ENCODE peak calls at places on chromosomes 4 and X, in seven cellular contexts. N is astrocyte of the spinal cord, X is Peyer's patch, D is endodermal cell, T is GM12878, G is transverse colon, E is spleen. Y is an unnamed sample.

GRCh38 chrX:12080265-12080664 is 58.0 kb upstream of the FRMPD4 start:
- DNase-seq in E (no peak), G (no peak), N (peak), T (no peak), D (no peak), X (no peak), Y (peak)

GRCh38 chr4:75004755-75005668 is 72.1 kb downstream of the PARM1 start:
- DNase-seq in X (no peak), T (peak), G (no peak), N (peak), D (no peak), E (no peak), Y (no peak)

GRCh38 chr4:18227880-18228279 is 206.3 kb upstream of the LCORL start:
- DNase-seq in T (no peak), X (no peak), D (no peak), E (no peak), N (no peak), G (no peak), Y (no peak)

GRCh38 chr4:99087887-99088484 is 602 bp downstream of the ADH5 start:
- DNase-seq in E (no peak), G (peak), D (no peak), N (peak), X (no peak), T (no peak), Y (peak)

GRCh38 chr4:11415409-11416070 is 13.2 kb downstream of the HS3ST1 start:
- DNase-seq in E (no peak), D (no peak), X (no peak), T (no peak), N (no peak), G (no peak), Y (no peak)

GRCh38 chrX:150765782-150766350 is 72.7 kb downstream of the MTMR1 start:
- DNase-seq in X (no peak), G (no peak), T (no peak), N (no peak), D (peak), E (no peak), Y (no peak)

GRCh38 chr4:8373270-8373972 is 67.1 kb downstream of the ACOX3 start:
- DNase-seq in T (no peak), X (peak), G (no peak), D (no peak), N (no peak), E (no peak), Y (no peak)

GRCh38 chr4:184416913-184417734 is 57.2 kb downstream of the IRF2 start:
- DNase-seq in N (no peak), T (peak), D (no peak), G (peak), E (no peak), X (no peak), Y (peak)

GRCh38 chr4:16227462-16227868 is 1.2 kb upstream of the TAPT1 start:
- DNase-seq in T (no peak), N (peak), G (peak), D (peak), E (peak), X (peak), Y (peak)

GRCh38 chr4:76447326-76447954 is 12.4 kb downstream of the SHROOM3 start:
- DNase-seq in T (no peak), X (no peak), E (no peak), N (peak), D (no peak), G (no peak), Y (peak)

GRCh38 chr4:76087007-76087769 is 12.7 kb downstream of the ART3 start:
- DNase-seq in E (no peak), D (peak), G (peak), X (peak), N (peak), T (no peak), Y (peak)

GRCh38 chr4:1300466-1301455 is 11.1 kb downstream of the MAEA start:
- DNase-seq in N (peak), X (peak), G (peak), T (no peak), E (peak), D (no peak), Y (peak)

GRCh38 chr4:44221407-44221806 is 227.2 kb downstream of the KCTD8 start:
- DNase-seq in N (no peak), T (no peak), E (no peak), X (no peak), G (no peak), D (no peak), Y (peak)

GRCh38 chr4:93646225-93646930 is 182.2 kb upstream of the ATOH1 start:
- DNase-seq in T (no peak), D (no peak), E (no peak), G (no peak), X (no peak), N (no peak), Y (no peak)

GRCh38 chrX:9396930-9397329 is 67.9 kb upstream of the TBL1X start:
- DNase-seq in D (no peak), X (no peak), G (no peak), N (peak), T (no peak), E (no peak), Y (peak)

GRCh38 chrX:11770320-11770719 is 12.3 kb downstream of the MSL3 start:
- DNase-seq in X (no peak), G (peak), E (peak), N (peak), D (peak), T (peak), Y (peak)

GRCh38 chrX:70049925-70050324 is at the start of gene AWAT2:
- DNase-seq in G (no peak), D (no peak), X (no peak), E (no peak), T (no peak), N (no peak), Y (no peak)

GRCh38 chr4:102518703-102519131 is 17.6 kb downstream of the NFKB1 start:
- DNase-seq in G (no peak), X (no peak), D (no peak), T (no peak), N (peak), E (no peak), Y (no peak)

GRCh38 chrX:154824638-154825037 is 9.8 kb downstream of the SMIM9 start:
- DNase-seq in T (no peak), N (no peak), D (no peak), G (no peak), X (no peak), E (no peak), Y (no peak)

GRCh38 chrX:119042996-119043395 is 29.8 kb upstream of the CT47C1 start:
- DNase-seq in G (peak), N (no peak), D (no peak), T (no peak), X (no peak), E (no peak), Y (no peak)

GRCh38 chr4:103011378-103012025 is 8.0 kb downstream of the SLC9B1 start:
- DNase-seq in T (no peak), N (no peak), X (peak), E (no peak), D (peak), G (peak), Y (peak)

GRCh38 chr4:124810814-124811213 is 98.3 kb upstream of the ANKRD50 start:
- DNase-seq in T (no peak), E (no peak), X (no peak), D (no peak), G (no peak), N (peak), Y (no peak)

GRCh38 chrX:20432048-20432447 is 165.3 kb upstream of the RPS6KA3 start:
- DNase-seq in E (no peak), D (no peak), X (no peak), N (peak), T (no peak), G (no peak), Y (no peak)

GRCh38 chr4:8052160-8052691 is 106.4 kb downstream of the ABLIM2 start:
- DNase-seq in X (no peak), T (no peak), G (no peak), N (no peak), E (no peak), D (peak), Y (no peak)

GRCh38 chr4:161573836-161574235 is 590.0 kb downstream of the FSTL5 start:
- DNase-seq in E (no peak), N (peak), D (no peak), G (no peak), T (no peak), X (no peak), Y (no peak)

GRCh38 chr4:188976644-188977115 is 837.4 kb downstream of the TRIML1 start:
- DNase-seq in X (no peak), D (peak), T (no peak), G (no peak), N (peak), E (no peak), Y (peak)

GRCh38 chr4:100421356-100421978 is 96.4 kb downstream of the EMCN start:
- DNase-seq in D (no peak), T (no peak), E (no peak), G (no peak), N (peak), X (no peak), Y (peak)

GRCh38 chr4:172596206-172596605 is 572.4 kb upstream of the GALNT7 start:
- DNase-seq in G (no peak), X (no peak), N (no peak), T (no peak), D (peak), E (no peak), Y (no peak)

GRCh38 chr4:37132351-37132989 is 112.1 kb upstream of the NWD2 start:
- DNase-seq in N (no peak), X (no peak), G (no peak), E (no peak), D (no peak), T (no peak), Y (no peak)

GRCh38 chrX:118459494-118459893 is 36.1 kb upstream of the DOCK11 start:
- DNase-seq in D (no peak), E (no peak), T (peak), N (peak), G (no peak), X (no peak), Y (peak)

GRCh38 chrX:55867254-55867653 is 149.7 kb downstream of the RRAGB start:
- DNase-seq in T (peak), X (no peak), E (no peak), N (peak), D (no peak), G (no peak), Y (peak)

GRCh38 chr4:109390369-109390768 is 43.2 kb upstream of the SEC24B start:
- DNase-seq in E (no peak), D (no peak), N (no peak), G (no peak), X (no peak), T (no peak), Y (no peak)

GRCh38 chr4:89111833-89112563 is 665 bp downstream of the TIGD2 start:
- DNase-seq in X (no peak), E (no peak), N (peak), D (no peak), G (peak), T (no peak), Y (peak)

GRCh38 chr4:107255596-107255995 is 219.5 kb upstream of the DKK2 start:
- DNase-seq in N (no peak), D (no peak), T (no peak), G (no peak), E (no peak), X (no peak), Y (peak)

GRCh38 chrX:1581132-1581531 is 10.3 kb upstream of the AKAP17A start:
- DNase-seq in G (peak), E (no peak), N (peak), D (peak), X (no peak), T (no peak), Y (no peak)
- TF ChIP-seq CTCF in G (peak), E (peak), N (peak), D (peak), X (peak), T (peak), Y (peak)

GRCh38 chrX:76796311-76796710 is 368.8 kb downstream of the MAGEE1 start:
- DNase-seq in E (no peak), T (no peak), D (no peak), X (no peak), G (no peak), N (no peak), Y (no peak)
- H3K4me3 ChIP-seq in E (no peak), T (no peak), D (no peak), X (no peak), G (no peak), N (no peak), Y (no peak)

DNA sequence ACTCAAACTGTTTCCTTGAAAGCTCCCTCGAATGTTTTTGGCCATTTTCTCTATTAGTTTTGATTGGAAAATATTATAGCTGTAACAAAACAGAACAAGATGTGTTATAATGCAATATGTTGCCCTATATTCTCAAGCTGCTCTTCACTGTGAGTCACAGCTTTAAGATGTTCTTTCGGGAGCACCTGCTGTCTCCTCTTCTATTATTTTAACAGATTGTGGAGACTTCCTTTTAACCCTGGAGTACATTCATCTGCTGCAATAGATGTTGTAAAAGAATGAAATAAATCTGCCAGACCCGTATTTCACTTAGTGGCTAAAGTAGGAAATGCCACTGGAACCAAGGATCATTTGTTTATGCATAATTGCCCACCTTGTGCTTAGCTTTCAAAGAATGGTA is 11.0 kb downstream of the LSM6 start:
- DNase-seq in N (peak), G (no peak), X (no peak), E (no peak), T (no peak), D (no peak), Y (no peak)
- TF ChIP-seq CTCF in N (no peak), G (no peak), X (no peak), E (no peak), T (no peak), D (no peak), Y (no peak)

GRCh38 chrX:151922692-151923091 is 10.0 kb downstream of the MAGEA4 start:
- DNase-seq in N (no peak), X (no peak), E (peak), D (no peak), T (no peak), G (no peak), Y (no peak)

GRCh38 chrX:151920101-151920500 is 7.4 kb downstream of the MAGEA4 start:
- DNase-seq in X (no peak), G (no peak), D (no peak), N (no peak), E (peak), T (no peak), Y (no peak)

GRCh38 chrX:151920530-151920929 is 7.8 kb downstream of the MAGEA4 start:
- DNase-seq in N (no peak), G (no peak), T (no peak), X (no peak), E (no peak), D (no peak), Y (no peak)

GRCh38 chrX:151921866-151922265 is 9.2 kb downstream of the MAGEA4 start:
- DNase-seq in T (no peak), E (no peak), X (no peak), N (no peak), G (no peak), D (no peak), Y (no peak)

GRCh38 chrX:151921292-151921691 is 8.6 kb downstream of the MAGEA4 start:
- DNase-seq in G (no peak), D (no peak), N (no peak), X (no peak), E (peak), T (no peak), Y (no peak)
- H3K4me3 ChIP-seq in G (no peak), D (no peak), N (no peak), X (no peak), E (no peak), T (no peak), Y (no peak)

DNA sequence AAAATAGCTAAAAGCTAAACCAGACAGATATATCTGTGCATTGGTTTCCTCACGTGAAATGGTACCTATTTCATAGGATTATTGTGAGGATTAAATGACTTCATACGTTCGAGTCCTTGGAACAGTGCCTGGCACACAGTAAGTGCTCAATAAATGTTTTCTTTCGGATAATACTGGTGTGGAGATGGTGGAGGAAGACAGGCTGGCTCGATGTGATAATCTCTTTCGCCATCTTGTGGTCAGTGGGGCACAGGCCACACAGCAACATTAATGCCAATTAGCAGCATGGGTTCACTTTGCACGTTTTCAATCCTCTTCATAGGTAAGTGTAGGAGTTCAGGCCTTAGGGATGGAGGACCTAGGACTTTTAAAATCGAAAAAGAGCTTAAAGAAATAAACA is 9.3 kb downstream of the PAGE4 start:
- DNase-seq in X (no peak), N (peak), G (peak), E (no peak), D (peak), T (no peak), Y (peak)
- TF ChIP-seq CTCF in X (peak), N (peak), G (peak), E (peak), D (peak), T (peak), Y (peak)